ENCODE peak calls at places on chromosomes 5 and 9, in four cellular contexts. One of them, this sample, is unnamed.

GRCh38 chr5:173055983-173056782 is at the start of gene CREBRF:
- DNase-seq in coronary artery: peak; percentile 99
- DNase-seq in amygdala: peak; percentile 96
- DNase-seq in hippocampal formation: peak; percentile 92
- DNase-seq in this sample: peak; percentile 99

GRCh38 chr9:38128752-38129270 is 59.8 kb upstream of the SHB start:
- DNase-seq in coronary artery: no peak
- DNase-seq in amygdala: no peak
- DNase-seq in hippocampal formation: no peak
- DNase-seq in this sample: no peak

GRCh38 chr5:164051745-164052144 is 546.3 kb downstream of the MAT2B start:
- DNase-seq in coronary artery: no peak
- DNase-seq in amygdala: no peak
- DNase-seq in hippocampal formation: no peak
- DNase-seq in this sample: no peak

GRCh38 chr5:95759634-95760033 is 28.5 kb downstream of the RHOBTB3 start:
- DNase-seq in coronary artery: no peak
- DNase-seq in amygdala: no peak
- DNase-seq in hippocampal formation: no peak
- DNase-seq in this sample: no peak

GRCh38 chr9:109319631-109320233 is 1.1 kb downstream of the EPB41L4B start:
- DNase-seq in coronary artery: no peak
- DNase-seq in amygdala: no peak
- DNase-seq in hippocampal formation: no peak
- DNase-seq in this sample: no peak

GRCh38 chr9:127809562-127810377 is 7.1 kb downstream of the FPGS start:
- DNase-seq in coronary artery: no peak
- DNase-seq in amygdala: no peak
- DNase-seq in hippocampal formation: no peak
- DNase-seq in this sample: no peak

GRCh38 chr9:3032898-3033297 is 189.0 kb upstream of the PUM3 start:
- DNase-seq in coronary artery: no peak
- DNase-seq in amygdala: no peak
- DNase-seq in hippocampal formation: no peak
- DNase-seq in this sample: no peak

GRCh38 chr5:150051657-150052195 is 34.6 kb downstream of the CSF1R start:
- DNase-seq in coronary artery: peak; percentile 50
- DNase-seq in amygdala: no peak
- DNase-seq in hippocampal formation: no peak
- DNase-seq in this sample: no peak

GRCh38 chr5:150283904-150284303 is 5.7 kb downstream of the CAMK2A start:
- DNase-seq in coronary artery: no peak
- DNase-seq in amygdala: no peak
- DNase-seq in hippocampal formation: no peak
- DNase-seq in this sample: no peak

GRCh38 chr5:6551287-6551954 is 81.4 kb downstream of the NSUN2 start:
- DNase-seq in coronary artery: no peak
- DNase-seq in amygdala: no peak
- DNase-seq in hippocampal formation: no peak
- DNase-seq in this sample: no peak

GRCh38 chr9:97527626-97528528 is 26.4 kb downstream of the TMOD1 start:
- DNase-seq in coronary artery: no peak
- DNase-seq in amygdala: no peak
- DNase-seq in hippocampal formation: no peak
- DNase-seq in this sample: no peak

GRCh38 chr5:15835514-15835913 is 335.5 kb downstream of the FBXL7 start:
- DNase-seq in coronary artery: no peak
- DNase-seq in amygdala: no peak
- DNase-seq in hippocampal formation: no peak
- DNase-seq in this sample: no peak

GRCh38 chr9:135924628-135925338 is 17.4 kb upstream of the CAMSAP1 start:
- DNase-seq in coronary artery: no peak
- DNase-seq in amygdala: no peak
- DNase-seq in hippocampal formation: no peak
- DNase-seq in this sample: no peak

GRCh38 chr5:9947231-9947693 is 302.4 kb downstream of the ATPSCKMT start:
- DNase-seq in coronary artery: no peak
- DNase-seq in amygdala: no peak
- DNase-seq in hippocampal formation: no peak
- DNase-seq in this sample: no peak

GRCh38 chr5:16869821-16870796 is 66.0 kb downstream of the MYO10 start:
- DNase-seq in coronary artery: no peak
- DNase-seq in amygdala: no peak
- DNase-seq in hippocampal formation: no peak
- DNase-seq in this sample: no peak

GRCh38 chr5:16735092-16735970 is 118.5 kb upstream of the RETREG1 start:
- DNase-seq in coronary artery: no peak
- DNase-seq in amygdala: no peak
- DNase-seq in hippocampal formation: no peak
- DNase-seq in this sample: no peak

GRCh38 chr9:73916016-73916673 is 581.0 kb upstream of the RORB start:
- DNase-seq in coronary artery: no peak
- DNase-seq in amygdala: no peak
- DNase-seq in hippocampal formation: no peak
- DNase-seq in this sample: no peak

GRCh38 chr5:115806986-115807653 is 9.3 kb downstream of the CDO1 start:
- DNase-seq in coronary artery: no peak
- DNase-seq in amygdala: no peak
- DNase-seq in hippocampal formation: no peak
- DNase-seq in this sample: no peak